ENCODE peak calls at places on chromosomes 13 and 19, in four cellular contexts. W is upper lobe of right lung, A is aorta, U is brain microvascular endothelial cell. S is an unnamed sample.

GRCh38 chr19:17948474-17948966 is 15.7 kb downstream of the CCDC124 start:
- DNase-seq in W (no peak), A (no peak), U (no peak), S (no peak)

GRCh38 chr19:4984106-4984380 is 15.1 kb downstream of the KDM4B start:
- DNase-seq in W (no peak), A (peak), U (no peak), S (no peak)

GRCh38 chr19:23283925-23284324 is 33.7 kb upstream of the ZNF724 start:
- DNase-seq in W (no peak), A (peak), U (peak), S (peak)

GRCh38 chr13:65966991-65967451 is 1263.1 kb downstream of the PCDH9 start:
- DNase-seq in W (no peak), A (no peak), U (peak), S (peak)

GRCh38 chr19:46745521-46746280 is at the start of gene FKRP:
- DNase-seq in W (no peak), A (no peak), U (no peak), S (no peak)

GRCh38 chr19:2478324-2478755 is 2.4 kb downstream of the GADD45B start:
- DNase-seq in W (peak), A (peak), U (no peak), S (peak)

GRCh38 chr13:75876371-75877050 is 240.4 kb downstream of the LMO7 start:
- DNase-seq in W (peak), A (peak), U (peak), S (peak)

GRCh38 chr19:1783354-1783753 is 28.7 kb downstream of the ATP8B3 start:
- DNase-seq in W (no peak), A (no peak), U (no peak), S (no peak)

GRCh38 chr13:18946738-18947137 is 234.9 kb downstream of the TUBA3C start:
- DNase-seq in W (peak), A (peak), U (no peak), S (no peak)

GRCh38 chr19:30209617-30210600 is 162.3 kb upstream of the ZNF536 start:
- DNase-seq in W (no peak), A (no peak), U (no peak), S (no peak)

GRCh38 chr13:106685142-106685541 is 117.2 kb upstream of the ARGLU1 start:
- DNase-seq in W (no peak), A (no peak), U (no peak), S (no peak)

GRCh38 chr13:111540486-111540885 is 220.0 kb downstream of the TEX29 start:
- DNase-seq in W (no peak), A (no peak), U (no peak), S (no peak)

GRCh38 chr19:3606174-3606689 is 443 bp downstream of the TBXA2R start:
- DNase-seq in W (peak), A (peak), U (no peak), S (no peak)

GRCh38 chr13:91154954-91155353 is 192.5 kb upstream of the MIR17HG start:
- DNase-seq in W (no peak), A (no peak), U (no peak), S (no peak)

GRCh38 chr19:13091400-13092161 is 11.1 kb downstream of the LYL1 start:
- DNase-seq in W (no peak), A (peak), U (peak), S (peak)

GRCh38 chr13:78881054-78881453 is 222.1 kb upstream of the OBI1 start:
- DNase-seq in W (no peak), A (no peak), U (no peak), S (peak)

GRCh38 chr13:94656766-94657165 is 55.1 kb downstream of the GPR180 start:
- DNase-seq in W (no peak), A (no peak), U (peak), S (no peak)

GRCh38 chr13:114043421-114044053 is 69.7 kb upstream of the C13orf46 start:
- DNase-seq in W (peak), A (no peak), U (peak), S (peak)

GRCh38 chr13:25927966-25928365 is 123.8 kb downstream of the SHISA2 start:
- DNase-seq in W (no peak), A (no peak), U (no peak), S (no peak)

GRCh38 chr19:13850910-13851753 is 25.8 kb upstream of the NANOS3 start:
- DNase-seq in W (peak), A (peak), U (peak), S (no peak)

GRCh38 chr13:29654807-29655547 is 59.5 kb upstream of the SLC7A1 start:
- DNase-seq in W (no peak), A (no peak), U (peak), S (no peak)

GRCh38 chr19:38308926-38309614 is 5.0 kb downstream of the C19orf33 start:
- DNase-seq in W (no peak), A (no peak), U (no peak), S (no peak)

GRCh38 chr13:39379667-39380655 is 223.0 kb downstream of the LHFPL6 start:
- DNase-seq in W (no peak), A (no peak), U (no peak), S (no peak)

GRCh38 chr19:51607077-51607476 is 23.1 kb downstream of the SIGLEC5 start:
- DNase-seq in W (no peak), A (no peak), U (no peak), S (no peak)

GRCh38 chr13:32409561-32410440 is 18.1 kb downstream of the N4BP2L1 start:
- DNase-seq in W (no peak), A (peak), U (peak), S (peak)

GRCh38 chr19:47362321-47362720 is 13.2 kb downstream of the DHX34 start:
- DNase-seq in W (no peak), A (no peak), U (no peak), S (no peak)

GRCh38 chr13:24167666-24168391 is 7.3 kb downstream of the SPATA13 start:
- DNase-seq in W (no peak), A (no peak), U (no peak), S (no peak)

GRCh38 chr13:99371956-99372355 is 64.8 kb upstream of the GPR183 start:
- DNase-seq in W (no peak), A (no peak), U (no peak), S (no peak)

GRCh38 chr13:76828316-76828741 is 57.9 kb downstream of the KCTD12 start:
- DNase-seq in W (no peak), A (no peak), U (no peak), S (no peak)

GRCh38 chr19:42471554-42472249 is 29.0 kb upstream of the CXCL17 start:
- DNase-seq in W (no peak), A (no peak), U (peak), S (no peak)

GRCh38 chr19:46574533-46574932 is 26.6 kb upstream of the CALM3 start:
- DNase-seq in W (no peak), A (no peak), U (no peak), S (peak)

GRCh38 chr13:52127783-52128702 is 830 bp downstream of the NEK5 start:
- DNase-seq in W (no peak), A (peak), U (peak), S (peak)

GRCh38 chr19:41792513-41793413 is 3.6 kb upstream of the CEACAM3 start:
- DNase-seq in W (peak), A (peak), U (peak), S (peak)

GRCh38 chr13:68066879-68067513 is 836.9 kb upstream of the PCDH9 start:
- DNase-seq in W (no peak), A (no peak), U (no peak), S (no peak)

GRCh38 chr13:113122571-113123225 is at the start of gene F10:
- DNase-seq in W (peak), A (peak), U (peak), S (peak)

GRCh38 chr13:40590112-40590862 is 76.2 kb downstream of the FOXO1 start:
- DNase-seq in W (no peak), A (no peak), U (no peak), S (no peak)

GRCh38 chr13:40591091-40591490 is 75.3 kb downstream of the FOXO1 start:
- DNase-seq in W (no peak), A (no peak), U (no peak), S (no peak)

GRCh38 chr13:40588101-40588500 is 78.3 kb downstream of the FOXO1 start:
- DNase-seq in W (no peak), A (no peak), U (no peak), S (no peak)

GRCh38 chr13:40592035-40592434 is 74.4 kb downstream of the FOXO1 start:
- DNase-seq in W (no peak), A (no peak), U (no peak), S (no peak)

DNA sequence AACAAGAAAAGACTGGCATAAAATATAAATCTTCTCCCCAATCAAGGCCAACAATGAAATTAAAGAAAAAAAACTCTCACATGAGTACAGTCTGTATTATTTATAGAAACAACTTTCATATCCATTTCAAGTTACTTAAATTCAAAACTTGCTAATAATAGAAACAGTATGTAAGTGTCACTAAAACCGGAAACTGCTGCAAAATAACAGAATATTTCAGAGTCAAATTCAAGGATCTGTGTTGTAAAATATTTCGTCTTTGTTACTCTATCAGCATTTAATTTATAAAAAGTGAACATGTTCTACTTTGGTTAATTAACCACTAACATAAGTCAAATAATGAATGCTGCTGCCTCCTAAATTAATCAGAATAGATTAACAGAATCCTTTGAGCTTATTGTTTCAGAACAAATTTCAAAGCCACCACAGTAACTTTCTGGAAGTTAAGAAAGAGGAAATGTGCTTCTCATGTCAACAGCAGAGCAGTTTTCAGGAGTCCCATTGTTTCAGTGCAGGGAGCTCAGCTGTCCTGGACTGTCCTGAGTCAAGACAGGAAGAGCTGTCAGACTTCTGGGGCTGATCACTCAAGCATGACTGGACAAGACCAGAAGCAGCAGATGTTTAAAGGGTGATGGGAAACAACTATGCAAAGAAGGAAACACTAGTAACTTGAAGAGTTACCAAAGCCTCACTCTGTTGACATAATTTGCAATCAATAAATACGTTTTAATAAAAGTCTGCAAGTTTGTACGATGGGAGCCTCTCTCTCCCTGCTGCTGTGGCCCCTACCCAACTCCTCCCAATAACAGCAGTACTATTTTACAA is 76.9 kb downstream of the FOXO1 start:
- DNase-seq in W (no peak), A (no peak), U (peak), S (peak)
- H3K4me3 ChIP-seq in W (no peak), A (peak), U (no peak), S (no peak)

DNA sequence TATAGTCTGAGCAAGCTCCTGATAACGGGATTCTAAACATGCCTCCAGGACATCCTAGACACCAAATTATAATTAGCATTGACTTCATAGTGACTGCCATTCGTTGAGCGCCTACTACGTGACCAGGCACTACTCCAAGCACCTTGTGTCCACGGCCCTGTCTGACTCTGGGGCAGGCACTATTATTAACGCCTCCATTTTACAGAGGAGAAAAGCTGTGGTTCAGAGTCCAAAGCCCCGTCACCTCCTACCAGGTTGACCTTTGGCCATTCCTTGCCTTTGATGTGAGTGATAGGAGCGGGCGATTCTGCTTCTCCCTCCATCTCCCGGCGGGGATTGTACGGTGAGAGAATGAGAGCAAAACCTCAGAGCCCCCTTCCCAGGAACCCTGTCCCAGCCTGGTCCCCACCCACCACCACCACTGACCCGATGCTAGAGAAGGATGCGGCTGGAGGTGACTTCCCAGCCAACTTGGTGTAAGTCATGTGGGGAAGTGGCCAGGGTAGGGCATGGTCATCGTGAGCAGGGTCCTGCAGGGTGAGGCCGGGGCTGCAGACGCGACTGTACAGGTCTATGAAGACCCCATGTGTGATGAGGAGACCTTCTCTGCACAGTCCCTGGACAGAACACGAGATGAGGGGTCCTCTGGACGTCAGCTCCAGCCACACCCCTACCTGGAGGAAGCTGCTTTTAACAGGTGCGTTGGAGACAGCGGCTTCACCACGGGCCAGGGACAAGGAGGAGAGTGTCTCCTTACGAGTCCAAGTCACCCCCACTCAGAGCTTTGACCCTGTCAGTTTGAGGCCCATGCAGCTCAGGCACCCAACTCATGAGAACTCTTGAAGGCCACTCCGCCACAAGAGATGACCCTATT is at the start of gene IGSF23:
- DNase-seq in W (no peak), A (no peak), U (no peak), S (no peak)
- H3K4me3 ChIP-seq in W (no peak), A (no peak), U (no peak), S (no peak)

GRCh38 chr19:54168174-54168917 is 4.6 kb downstream of the TMC4 start:
- DNase-seq in W (peak), A (peak), U (peak), S (peak)

GRCh38 chr19:54169149-54169731 is 3.7 kb downstream of the TMC4 start:
- DNase-seq in W (no peak), A (no peak), U (no peak), S (no peak)

GRCh38 chr19:54173951-54174817 is 1.2 kb upstream of the TMC4 start:
- DNase-seq in W (no peak), A (no peak), U (no peak), S (no peak)

GRCh38 chr19:54172764-54173699 is at the start of gene TMC4:
- DNase-seq in W (peak), A (no peak), U (no peak), S (no peak)

GRCh38 chr19:54172413-54172763 is 572 bp downstream of the TMC4 start:
- DNase-seq in W (no peak), A (no peak), U (no peak), S (no peak)
- H3K4me3 ChIP-seq in W (peak), A (no peak), U (no peak), S (no peak)

GRCh38 chr19:6263306-6264076 is 16.3 kb downstream of the MLLT1 start:
- DNase-seq in W (no peak), A (peak), U (no peak), S (no peak)
- H3K4me3 ChIP-seq in W (no peak), A (no peak), U (no peak), S (no peak)

S was measured in BE2C.